ENCODE peak calls at places on chromosomes 11 and 22, in four cellular contexts. J, M, Z and Y are unnamed samples.

GRCh38 chr11:95680169-95680929 is 109.2 kb downstream of the FAM76B start:
- DNase-seq in J (no peak), M (no peak), Z (no peak), Y (no peak)

GRCh38 chr11:125371451-125371935 is 124.6 kb downstream of the FEZ1 start:
- DNase-seq in J (no peak), M (peak; percentile 81), Z (no peak), Y (no peak)

GRCh38 chr11:43269229-43269928 is 42.4 kb upstream of the API5 start:
- DNase-seq in J (no peak), M (peak; percentile 4), Z (no peak), Y (no peak)

GRCh38 chr11:65417702-65418430 is 4.7 kb upstream of the NEAT1 start:
- DNase-seq in J (no peak), M (no peak), Z (peak; percentile 69), Y (peak; percentile 85)

GRCh38 chr22:44363214-44363979 is 50.6 kb upstream of the SHISAL1 start:
- DNase-seq in J (peak; percentile 92), M (no peak), Z (peak; percentile 94), Y (peak; percentile 98)

GRCh38 chr11:1226226-1226961 is 3.5 kb downstream of the MUC5B start:
- DNase-seq in J (no peak), M (no peak), Z (peak; percentile 14), Y (peak; percentile 6)

GRCh38 chr11:58576792-58577440 is 1.3 kb upstream of the LPXN start:
- DNase-seq in J (no peak), M (no peak), Z (no peak), Y (no peak)

GRCh38 chr22:23926561-23926960 is 32.4 kb downstream of the MIF start:
- DNase-seq in J (no peak), M (no peak), Z (no peak), Y (peak; percentile 55)

GRCh38 chr22:25494774-25495173 is 69.7 kb upstream of the GRK3 start:
- DNase-seq in J (no peak), M (no peak), Z (no peak), Y (no peak)

GRCh38 chr22:43587574-43587973 is 175.8 kb downstream of the MPPED1 start:
- DNase-seq in J (no peak), M (no peak), Z (no peak), Y (no peak)

GRCh38 chr11:10201343-10201742 is 92.7 kb downstream of the SBF2 start:
- DNase-seq in J (no peak), M (no peak), Z (no peak), Y (no peak)

GRCh38 chr11:47259178-47259977 is 1.6 kb downstream of the NR1H3 start:
- DNase-seq in J (no peak), M (no peak), Z (no peak), Y (no peak)

GRCh38 chr11:134037093-134037908 is 31.6 kb upstream of the JAM3 start:
- DNase-seq in J (no peak), M (peak; percentile 49), Z (peak; percentile 79), Y (no peak)

GRCh38 chr22:38442967-38443674 is 11.9 kb downstream of the KCNJ4 start:
- DNase-seq in J (no peak), M (no peak), Z (no peak), Y (no peak)

GRCh38 chr11:86162257-86162656 is 82.3 kb upstream of the EED start:
- DNase-seq in J (no peak), M (no peak), Z (peak; percentile 39), Y (peak; percentile 53)

GRCh38 chr11:61509058-61510029 is 795 bp downstream of the LRRC10B start:
- DNase-seq in J (no peak), M (peak; percentile 86), Z (peak; percentile 74), Y (no peak)

GRCh38 chr22:37643225-37643847 is 3.9 kb downstream of the SH3BP1 start:
- DNase-seq in J (peak; percentile 49), M (peak; percentile 48), Z (peak; percentile 87), Y (peak; percentile 91)